ENCODE peak calls at places on chromosome 13, in six cellular contexts. H is uterus, U is hepatocyte, S is lower lobe of right lung, N is upper lobe of right lung, C is IMR-90. Y is an unnamed sample. For H3K9me3, the result is how much of the 10 kb centered on the place peaks cover.

GRCh38 chr13:97240789-97241734 is 18.9 kb downstream of the MBNL2 start:
- DNase-seq in H (no peak), C (no peak), S (no peak), U (no peak), N (no peak), Y (no peak)

GRCh38 chr13:93146584-93147292 is 79.9 kb upstream of the GPC6 start:
- DNase-seq in C (peak), S (no peak), N (no peak), H (no peak), U (peak), Y (no peak)

GRCh38 chr13:76148926-76149325 is 512.8 kb downstream of the LMO7 start:
- DNase-seq in N (no peak), H (no peak), U (peak), C (peak), S (no peak), Y (no peak)

GRCh38 chr13:38804536-38804935 is 117.7 kb downstream of the FREM2 start:
- DNase-seq in U (no peak), N (no peak), C (no peak), H (no peak), S (no peak), Y (no peak)

GRCh38 chr13:33817513-33817842 is 471 bp upstream of the RFC3 start:
- DNase-seq in C (peak), U (no peak), S (no peak), N (no peak), H (no peak), Y (no peak)

GRCh38 chr13:107119989-107120881 is 552.3 kb upstream of the ARGLU1 start:
- DNase-seq in N (no peak), C (no peak), H (no peak), S (no peak), U (peak), Y (no peak)

GRCh38 chr13:20658451-20658850 is 45.0 kb upstream of the IL17D start:
- DNase-seq in U (no peak), H (no peak), S (no peak), C (no peak), N (no peak), Y (no peak)

GRCh38 chr13:21999666-22000065 is 328.8 kb downstream of the FGF9 start:
- DNase-seq in N (no peak), C (no peak), H (no peak), S (no peak), U (no peak), Y (no peak)

GRCh38 chr13:49097374-49097773 is 121.7 kb downstream of the FNDC3A start:
- DNase-seq in H (no peak), N (no peak), C (peak), U (no peak), S (no peak), Y (no peak)

GRCh38 chr13:94249512-94249911 is 230.0 kb downstream of the DCT start:
- DNase-seq in C (peak), N (no peak), U (no peak), S (no peak), H (no peak), Y (no peak)

GRCh38 chr13:61954092-61954491 is 538.4 kb upstream of the PCDH20 start:
- DNase-seq in C (peak), N (no peak), H (no peak), U (peak), S (no peak), Y (no peak)

GRCh38 chr13:89982406-89983085 is 1364.9 kb upstream of the MIR17HG start:
- DNase-seq in N (no peak), S (no peak), U (peak), H (no peak), C (no peak), Y (no peak)

GRCh38 chr13:98977568-98978270 is at the start of gene DOCK9:
- DNase-seq in C (peak), N (peak), H (peak), S (peak), U (peak), Y (no peak)

GRCh38 chr13:61110804-61111203 is 304.8 kb downstream of the PCDH20 start:
- DNase-seq in U (no peak), S (no peak), C (no peak), N (no peak), H (no peak), Y (no peak)

GRCh38 chr13:73254827-73255226 is 196.0 kb downstream of the KLF5 start:
- DNase-seq in C (no peak), N (no peak), H (no peak), S (no peak), U (no peak), Y (no peak)

GRCh38 chr13:51562011-51562671 is 22.1 kb upstream of the WDFY2 start:
- DNase-seq in U (no peak), N (no peak), S (no peak), C (no peak), H (no peak), Y (no peak)

GRCh38 chr13:28558126-28558525 is 63.2 kb upstream of the FLT1 start:
- DNase-seq in H (no peak), U (no peak), N (no peak), S (no peak), C (peak), Y (no peak)

GRCh38 chr13:102484329-102484728 is 82.5 kb upstream of the FGF14 start:
- DNase-seq in H (no peak), S (no peak), N (no peak), U (no peak), C (peak), Y (no peak)

GRCh38 chr13:28466151-28466550 is 28.8 kb downstream of the FLT1 start:
- DNase-seq in N (no peak), U (no peak), C (no peak), H (no peak), S (no peak), Y (no peak)

GRCh38 chr13:51518847-51519246 is 65.4 kb upstream of the WDFY2 start:
- DNase-seq in N (no peak), U (no peak), S (no peak), H (no peak), C (peak), Y (no peak)

GRCh38 chr13:109389892-109390345 is 396.5 kb downstream of the IRS2 start:
- DNase-seq in N (no peak), S (no peak), H (no peak), U (no peak), C (peak), Y (no peak)

GRCh38 chr13:50592412-50593145 is 250.9 kb downstream of the DLEU7 start:
- DNase-seq in N (no peak), H (no peak), S (no peak), C (peak), U (no peak), Y (no peak)

GRCh38 chr13:89554801-89555200 is 1792.7 kb upstream of the MIR17HG start:
- DNase-seq in U (peak), C (no peak), N (no peak), S (no peak), H (no peak), Y (no peak)

GRCh38 chr13:41955605-41956004 is 5.3 kb downstream of the VWA8 start:
- DNase-seq in U (no peak), H (no peak), C (no peak), S (peak), N (no peak), Y (no peak)
- H3K4me3 ChIP-seq in U (no peak), H (no peak), C (no peak), S (no peak), N (no peak), Y (no peak)

GRCh38 chr13:103573446-103573845 is 507.2 kb upstream of the SLC10A2 start:
- DNase-seq in N (peak), H (no peak), S (no peak), C (no peak), U (no peak), Y (no peak)

DNA sequence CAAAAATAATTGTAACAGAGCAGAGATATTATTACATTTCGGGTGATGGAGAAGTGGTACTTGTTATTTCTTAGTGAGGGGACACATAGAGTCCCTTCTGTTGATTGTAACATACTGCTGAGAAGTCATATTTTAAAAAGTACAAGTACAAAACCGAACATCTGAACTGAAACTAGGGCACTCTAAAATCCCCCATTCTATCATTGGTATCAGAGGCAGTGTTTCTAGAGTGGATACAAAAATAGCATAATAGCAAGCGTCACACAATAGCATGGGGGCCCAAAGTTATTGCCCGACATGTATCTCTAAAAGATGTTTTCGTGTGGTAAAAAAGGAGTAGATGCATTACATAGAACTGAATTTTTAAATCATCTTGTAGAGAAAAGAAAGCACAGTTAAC is 502.1 kb upstream of the SLC10A2 start:
- DNase-seq in S (no peak), U (no peak), H (no peak), N (no peak), C (no peak), Y (no peak)
- H3K9me3 ChIP-seq in S (under half), U (under half), H (under half), N (under half), C (under half), Y (under half)

GRCh38 chr13:112803422-112803821 is 113.6 kb downstream of the ATP11A start:
- DNase-seq in C (no peak), S (no peak), N (no peak), U (no peak), H (no peak), Y (no peak)
- H3K4me3 ChIP-seq in C (no peak), S (no peak), N (no peak), U (no peak), H (no peak), Y (no peak)

GRCh38 chr13:18952225-18953016 is 229.2 kb downstream of the TUBA3C start:
- DNase-seq in H (no peak), S (no peak), N (peak), U (no peak), C (no peak), Y (no peak)

GRCh38 chr13:18953139-18953930 is 228.3 kb downstream of the TUBA3C start:
- DNase-seq in S (no peak), N (no peak), U (no peak), C (no peak), H (no peak), Y (no peak)

GRCh38 chr13:18956473-18957078 is 225.0 kb downstream of the TUBA3C start:
- DNase-seq in S (no peak), U (no peak), C (no peak), H (no peak), N (no peak), Y (no peak)

GRCh38 chr13:18951412-18951811 is 230.2 kb downstream of the TUBA3C start:
- DNase-seq in H (no peak), N (peak), C (no peak), S (no peak), U (no peak), Y (no peak)

GRCh38 chr13:18954254-18954653 is 227.4 kb downstream of the TUBA3C start:
- DNase-seq in U (no peak), N (peak), S (no peak), C (no peak), H (no peak), Y (no peak)
- H3K9me3 ChIP-seq in U (under half), N (under half), S (under half), C (half or more), H (under half), Y (under half)

DNA sequence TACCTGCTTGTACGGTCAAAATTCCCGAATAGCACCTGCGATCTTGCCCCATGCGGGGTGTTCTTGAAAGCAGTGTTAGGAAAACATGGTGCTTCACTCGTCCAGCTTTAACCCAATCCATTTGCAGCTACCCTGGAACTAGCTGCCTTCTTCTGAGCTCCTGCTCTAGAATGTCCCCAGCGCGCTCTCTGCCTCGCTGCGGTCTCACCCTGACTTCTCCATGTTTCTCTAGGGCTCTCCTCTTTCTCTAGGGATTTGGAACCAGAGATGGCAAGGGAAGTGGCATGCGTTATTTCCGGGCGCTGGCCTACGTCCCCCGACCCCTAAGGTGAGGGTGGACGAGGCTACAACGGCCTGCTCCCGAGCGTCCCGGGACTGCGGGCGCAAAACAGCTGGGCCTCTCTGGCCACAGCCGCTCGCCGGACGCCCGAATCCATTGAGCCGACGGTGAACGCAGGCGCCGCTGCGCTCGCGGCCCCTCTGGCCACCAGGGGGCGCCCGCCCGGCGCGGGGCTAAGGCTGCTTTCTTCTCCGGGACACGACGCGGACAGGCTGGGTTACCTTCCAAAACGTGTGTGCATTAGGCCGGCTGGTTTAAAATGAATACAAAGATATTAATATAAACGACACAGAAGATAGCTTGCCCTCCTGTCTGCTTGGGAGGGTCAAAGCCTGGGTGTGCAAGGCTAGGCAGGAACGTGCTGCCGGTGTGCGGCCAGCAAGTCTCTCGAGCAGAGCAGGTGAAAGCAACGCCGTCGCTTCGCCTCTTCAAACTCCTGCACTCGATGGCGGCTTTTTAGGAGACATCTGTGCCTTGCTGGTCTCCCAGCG is 1.8 kb upstream of the SPRY2 start:
- DNase-seq in N (peak), H (peak), C (peak), U (peak), S (peak), Y (peak)
- H3K4me3 ChIP-seq in N (peak), H (peak), C (peak), U (peak), S (peak), Y (peak)

GRCh38 chr13:41050041-41050440 is 11.3 kb upstream of the WBP4 start:
- DNase-seq in N (no peak), C (no peak), H (no peak), S (no peak), U (no peak), Y (no peak)
- H3K9me3 ChIP-seq in N (under half), C (under half), H (under half), S (under half), U (under half), Y (under half)

DNA sequence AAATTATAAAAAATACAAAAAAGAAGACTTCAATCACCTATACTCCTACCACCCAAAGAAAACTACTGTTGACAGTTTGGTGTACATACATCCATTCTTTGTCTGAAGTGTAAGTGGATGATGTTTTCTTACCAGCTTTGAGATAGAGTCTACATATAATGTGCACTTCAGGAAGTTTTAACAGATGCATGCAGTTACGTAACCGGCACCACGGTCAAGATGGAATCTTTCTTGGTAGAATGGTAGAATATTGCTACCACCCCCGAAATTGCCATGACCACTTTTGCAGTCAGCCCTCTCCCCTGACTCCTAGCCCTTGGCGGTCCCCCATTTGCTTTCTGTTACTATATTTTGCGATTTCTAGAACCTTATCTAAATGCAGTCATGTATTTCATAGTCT is 1.4 kb downstream of the CUL4A start:
- DNase-seq in C (no peak), S (no peak), N (no peak), H (no peak), U (no peak), Y (no peak)
- H3K4me3 ChIP-seq in C (peak), S (peak), N (peak), H (no peak), U (peak), Y (peak)

GRCh38 chr13:36207672-36208071 is 6.7 kb downstream of the SOHLH2 start:
- DNase-seq in S (no peak), C (no peak), U (no peak), N (no peak), H (no peak), Y (no peak)

GRCh38 chr13:36214163-36214921 is at the start of gene SOHLH2:
- DNase-seq in C (no peak), H (no peak), N (peak), S (peak), U (no peak), Y (no peak)

GRCh38 chr13:36211567-36211966 is 2.8 kb downstream of the SOHLH2 start:
- DNase-seq in N (no peak), C (no peak), S (no peak), H (no peak), U (no peak), Y (no peak)

GRCh38 chr13:36217456-36217855 is 3.1 kb upstream of the SOHLH2 start:
- DNase-seq in N (no peak), H (no peak), U (no peak), C (no peak), S (no peak), Y (no peak)

DNA sequence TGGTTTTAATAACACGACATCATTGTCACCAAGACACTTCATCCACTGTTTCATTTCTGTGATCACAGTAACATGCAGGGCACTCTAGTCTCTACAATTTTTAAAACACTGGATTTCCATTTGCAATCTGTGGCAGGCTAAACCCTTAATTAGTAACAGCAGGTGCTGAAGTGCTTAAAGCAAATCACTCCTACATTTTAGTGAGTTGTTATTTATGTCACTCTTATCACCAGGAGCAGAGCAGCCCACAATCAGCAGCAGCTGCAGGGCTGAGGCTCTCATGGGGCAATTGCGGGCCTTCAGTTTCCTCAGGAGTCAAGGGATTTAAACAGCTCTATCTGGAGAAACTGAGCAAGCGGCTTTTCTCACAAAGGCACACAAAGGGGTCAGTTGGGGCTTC is 1.6 kb downstream of the SOHLH2 start:
- DNase-seq in H (no peak), N (no peak), S (no peak), C (no peak), U (no peak), Y (no peak)
- H3K9me3 ChIP-seq in H (under half), N (under half), S (under half), C (under half), U (under half), Y (under half)

GRCh38 chr13:45448965-45449559 is 15.7 kb upstream of the COG3 start:
- DNase-seq in C (no peak), S (no peak), N (no peak), H (no peak), U (no peak), Y (no peak)

GRCh38 chr13:45445053-45445452 is 19.7 kb upstream of the COG3 start:
- DNase-seq in S (no peak), N (no peak), H (no peak), C (no peak), U (no peak), Y (no peak)

GRCh38 chr13:45451282-45451681 is 13.5 kb upstream of the COG3 start:
- DNase-seq in N (no peak), S (no peak), U (no peak), C (no peak), H (no peak), Y (no peak)

GRCh38 chr13:45446181-45446580 is 18.6 kb upstream of the COG3 start:
- DNase-seq in S (no peak), H (no peak), N (no peak), U (no peak), C (peak), Y (no peak)

DNA sequence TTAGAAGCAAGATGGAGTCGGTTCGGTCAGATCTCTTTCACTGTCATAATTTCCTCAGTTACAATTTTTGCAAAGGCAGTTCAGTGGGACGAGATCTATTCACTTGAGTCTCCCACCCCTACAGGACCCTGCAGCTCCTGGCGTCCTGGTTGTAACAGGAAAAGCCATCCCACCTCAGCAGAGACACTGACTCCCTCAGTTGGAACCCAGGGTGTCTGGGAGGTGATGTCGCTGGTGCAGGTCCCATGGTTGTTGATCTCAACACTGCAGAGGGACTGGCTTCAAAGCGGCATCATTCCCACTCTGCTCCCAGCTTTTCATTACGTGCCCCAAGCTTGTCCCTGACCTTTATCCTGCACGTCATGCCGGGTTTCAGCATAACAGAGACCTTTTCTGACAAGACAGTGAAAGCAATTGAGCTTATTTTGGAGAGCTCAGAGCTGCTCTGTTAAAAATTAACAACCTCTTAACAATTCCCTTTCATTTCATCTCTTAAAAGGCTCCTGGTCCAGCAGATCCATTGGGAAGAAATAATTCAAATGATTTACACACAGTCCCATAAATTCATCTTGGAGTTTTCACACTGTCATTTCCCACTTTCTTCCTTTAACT is 17.6 kb upstream of the COG3 start:
- DNase-seq in H (no peak), U (no peak), N (no peak), C (no peak), S (no peak), Y (no peak)
- H3K4me3 ChIP-seq in H (no peak), U (no peak), N (no peak), C (no peak), S (no peak), Y (no peak)